ENCODE peak calls at places on chromosomes 13 and 19, in five cellular contexts. One of them, this sample, is unnamed.

GRCh38 chr19:5046339-5047039 is 77.6 kb downstream of the KDM4B start:
- DNase-seq in neural progenitor cell: no peak
- DNase-seq in PC-9: peak; percentile 78
- DNase-seq in endothelial cell of umbilical vein: no peak
- DNase-seq in keratinocyte: no peak
- DNase-seq in this sample: peak; percentile 92

GRCh38 chr19:33301011-33301899 is 1.1 kb downstream of the CEBPA start:
- DNase-seq in PC-9: no peak
- DNase-seq in neural progenitor cell: peak; percentile 59
- DNase-seq in endothelial cell of umbilical vein: no peak
- DNase-seq in keratinocyte: no peak
- DNase-seq in this sample: no peak

GRCh38 chr19:40642757-40643325 is 41.7 kb downstream of the LTBP4 start:
- DNase-seq in PC-9: no peak
- DNase-seq in keratinocyte: no peak
- DNase-seq in neural progenitor cell: no peak
- DNase-seq in endothelial cell of umbilical vein: no peak
- DNase-seq in this sample: no peak

GRCh38 chr19:42032428-42032827 is 37.6 kb downstream of the GRIK5 start:
- DNase-seq in PC-9: no peak
- DNase-seq in keratinocyte: no peak
- DNase-seq in endothelial cell of umbilical vein: no peak
- DNase-seq in neural progenitor cell: no peak
- DNase-seq in this sample: peak; percentile 93

GRCh38 chr13:102983496-102983895 is 82.7 kb downstream of the SLC10A2 start:
- DNase-seq in endothelial cell of umbilical vein: no peak
- DNase-seq in PC-9: no peak
- DNase-seq in neural progenitor cell: no peak
- DNase-seq in keratinocyte: peak; percentile 57
- DNase-seq in this sample: no peak

GRCh38 chr19:41624515-41624914 is 2.4 kb downstream of the CEACAM4 start:
- DNase-seq in endothelial cell of umbilical vein: no peak
- DNase-seq in keratinocyte: no peak
- DNase-seq in PC-9: no peak
- DNase-seq in neural progenitor cell: no peak
- DNase-seq in this sample: no peak

GRCh38 chr19:54179921-54180452 is 7.0 kb upstream of the TMC4 start:
- DNase-seq in neural progenitor cell: peak; percentile 95
- DNase-seq in keratinocyte: no peak
- DNase-seq in endothelial cell of umbilical vein: peak; percentile 54
- DNase-seq in PC-9: no peak
- DNase-seq in this sample: peak; percentile 27

GRCh38 chr13:109400192-109400591 is 386.2 kb downstream of the IRS2 start:
- DNase-seq in neural progenitor cell: no peak
- DNase-seq in keratinocyte: no peak
- DNase-seq in PC-9: no peak
- DNase-seq in endothelial cell of umbilical vein: no peak
- DNase-seq in this sample: no peak

GRCh38 chr13:39350461-39350881 is 252.5 kb downstream of the LHFPL6 start:
- DNase-seq in endothelial cell of umbilical vein: peak; percentile 66
- DNase-seq in neural progenitor cell: peak; percentile 11
- DNase-seq in keratinocyte: no peak
- DNase-seq in PC-9: no peak
- DNase-seq in this sample: peak; percentile 79

GRCh38 chr13:31891472-31891871 is 140.1 kb upstream of the FRY start:
- DNase-seq in endothelial cell of umbilical vein: peak; percentile 33
- DNase-seq in keratinocyte: no peak
- DNase-seq in PC-9: no peak
- DNase-seq in neural progenitor cell: no peak
- DNase-seq in this sample: no peak

GRCh38 chr19:30307191-30307974 is 64.8 kb upstream of the ZNF536 start:
- DNase-seq in keratinocyte: no peak
- DNase-seq in neural progenitor cell: no peak
- DNase-seq in PC-9: no peak
- DNase-seq in endothelial cell of umbilical vein: no peak
- DNase-seq in this sample: no peak

GRCh38 chr13:112579310-112579843 is 8.6 kb downstream of the TUBGCP3 start:
- DNase-seq in neural progenitor cell: no peak
- DNase-seq in keratinocyte: no peak
- DNase-seq in endothelial cell of umbilical vein: no peak
- DNase-seq in PC-9: no peak
- DNase-seq in this sample: no peak

GRCh38 chr19:38709671-38710415 is 34.4 kb downstream of the CAPN12 start:
- DNase-seq in PC-9: no peak
- DNase-seq in neural progenitor cell: no peak
- DNase-seq in endothelial cell of umbilical vein: no peak
- DNase-seq in keratinocyte: no peak
- DNase-seq in this sample: no peak

GRCh38 chr19:34490141-34490766 is 8.7 kb downstream of the WTIP start:
- DNase-seq in PC-9: no peak
- DNase-seq in neural progenitor cell: no peak
- DNase-seq in keratinocyte: no peak
- DNase-seq in endothelial cell of umbilical vein: no peak
- DNase-seq in this sample: no peak

GRCh38 chr13:23570931-23571330 is 719 bp downstream of the TNFRSF19 start:
- DNase-seq in keratinocyte: no peak
- DNase-seq in neural progenitor cell: no peak
- DNase-seq in endothelial cell of umbilical vein: no peak
- DNase-seq in PC-9: no peak
- DNase-seq in this sample: no peak

GRCh38 chr19:58154287-58154678 is 3.7 kb upstream of the ZNF329 start:
- DNase-seq in neural progenitor cell: peak; percentile 62
- DNase-seq in keratinocyte: no peak
- DNase-seq in endothelial cell of umbilical vein: peak; percentile 32
- DNase-seq in PC-9: no peak
- DNase-seq in this sample: peak; percentile 8

DNA sequence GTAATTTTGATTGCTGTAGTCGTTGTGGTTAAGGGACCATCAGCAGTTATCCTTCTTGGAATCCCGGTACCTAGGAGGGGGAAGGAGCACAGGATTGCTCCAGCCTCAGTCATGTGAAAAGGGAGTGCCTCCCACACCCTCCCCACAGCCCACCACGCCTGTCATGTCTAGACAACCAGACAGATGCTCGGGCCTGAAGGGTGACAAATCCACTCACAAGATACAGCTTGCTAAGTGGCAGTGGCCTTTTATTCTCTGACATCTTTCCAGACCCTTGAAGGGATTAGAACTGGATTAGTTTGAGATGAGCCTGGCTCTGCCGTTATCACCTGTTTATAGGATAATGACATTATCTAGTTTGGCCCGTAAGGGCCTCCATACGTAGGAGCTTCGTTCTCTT is 169.4 kb upstream of the TSHZ3 start:
- DNase-seq in neural progenitor cell: no peak
- DNase-seq in endothelial cell of umbilical vein: no peak
- DNase-seq in PC-9: no peak
- DNase-seq in keratinocyte: no peak
- DNase-seq in this sample: no peak
- TF ChIP-seq EZH2 in neural progenitor cell: no peak
- TF ChIP-seq EZH2 in endothelial cell of umbilical vein: no peak
- TF ChIP-seq EZH2 in PC-9: no peak
- TF ChIP-seq EZH2 in keratinocyte: no peak
- TF ChIP-seq EZH2 in this sample: no peak

DNA sequence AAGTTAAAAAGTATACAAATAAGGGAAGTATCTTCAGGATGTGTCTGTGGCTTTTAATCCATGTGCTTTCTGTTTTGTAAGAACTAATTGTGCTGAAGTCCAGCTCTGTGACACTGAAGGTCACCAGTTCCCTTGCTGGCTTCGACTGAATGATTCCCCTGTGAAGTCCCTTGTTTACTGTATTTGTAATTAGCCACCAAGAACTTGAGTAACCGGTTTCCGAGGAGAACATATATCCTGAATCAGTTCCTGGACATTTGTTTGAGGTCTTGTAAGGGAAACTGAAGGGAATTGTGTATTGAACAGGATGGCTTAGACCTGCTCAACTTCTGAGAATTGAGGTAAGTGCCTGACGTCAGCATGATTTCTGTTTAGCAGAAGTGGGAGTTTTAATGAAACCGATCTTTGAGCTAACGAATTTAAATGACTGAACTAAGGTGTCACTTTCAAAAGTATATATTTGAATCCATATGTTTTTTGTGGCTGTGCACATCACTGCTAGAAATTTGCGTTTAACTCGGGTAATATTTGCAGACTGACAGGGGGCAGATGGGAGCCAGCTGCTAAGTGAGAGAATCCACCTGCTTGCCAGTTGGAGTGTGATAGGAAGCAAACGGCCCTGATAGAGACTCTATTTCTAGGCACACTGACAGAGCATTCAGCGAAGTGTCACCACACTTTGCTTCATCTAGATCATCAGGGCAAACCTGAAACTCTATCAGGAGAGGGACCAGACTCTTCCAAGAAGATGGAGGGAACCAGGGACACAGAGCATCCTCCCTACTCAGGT is 530.0 kb downstream of the RFC3 start:
- DNase-seq in endothelial cell of umbilical vein: no peak
- DNase-seq in neural progenitor cell: no peak
- DNase-seq in PC-9: peak; percentile 25
- DNase-seq in keratinocyte: no peak
- DNase-seq in this sample: no peak
- TF ChIP-seq CTCF in endothelial cell of umbilical vein: no peak
- TF ChIP-seq CTCF in neural progenitor cell: no peak
- TF ChIP-seq CTCF in PC-9: no peak
- TF ChIP-seq CTCF in keratinocyte: no peak
- TF ChIP-seq CTCF in this sample: no peak

GRCh38 chr13:99982021-99982740 is 597 bp downstream of the ZIC2 start:
- DNase-seq in PC-9: peak; percentile 29
- DNase-seq in neural progenitor cell: peak; percentile 77
- DNase-seq in endothelial cell of umbilical vein: no peak
- DNase-seq in keratinocyte: no peak
- DNase-seq in this sample: peak; percentile 68
- TF ChIP-seq EZH2 in PC-9: no peak
- TF ChIP-seq EZH2 in neural progenitor cell: no peak
- TF ChIP-seq EZH2 in endothelial cell of umbilical vein: peak; percentile 75
- TF ChIP-seq EZH2 in keratinocyte: no peak
- TF ChIP-seq EZH2 in this sample: no peak

DNA sequence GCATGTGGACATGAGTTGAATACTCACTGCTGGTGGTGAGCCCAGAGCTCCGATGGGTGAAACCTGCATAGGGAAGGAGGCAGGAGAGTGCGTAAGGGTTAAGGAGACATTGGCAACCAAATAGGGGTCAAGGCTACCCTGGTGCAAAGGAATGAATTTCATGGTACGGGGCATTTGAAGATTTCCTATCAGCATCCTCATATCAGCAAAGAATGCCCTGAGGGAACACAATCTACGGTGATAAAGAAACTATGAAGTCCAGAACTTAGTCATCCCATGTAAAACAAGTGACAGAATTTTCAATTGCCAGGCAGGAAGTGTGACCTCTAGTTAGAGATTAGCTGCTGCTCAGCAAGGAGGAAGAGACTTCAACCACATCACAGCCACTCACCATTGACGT is 64.9 kb downstream of the MBD3L1 start:
- DNase-seq in endothelial cell of umbilical vein: no peak
- DNase-seq in neural progenitor cell: no peak
- DNase-seq in PC-9: no peak
- DNase-seq in keratinocyte: no peak
- DNase-seq in this sample: no peak
- TF ChIP-seq CTCF in endothelial cell of umbilical vein: no peak
- TF ChIP-seq CTCF in neural progenitor cell: no peak
- TF ChIP-seq CTCF in PC-9: no peak
- TF ChIP-seq CTCF in keratinocyte: no peak
- TF ChIP-seq CTCF in this sample: no peak

This sample was measured in A673.